ENCODE peak calls at places on chromosome 1, in six cellular contexts. One of them, this sample, is unnamed.

GRCh38 chr1:14820320-14821085 is 222.0 kb downstream of the KAZN start:
- DNase-seq in sciatic nerve: no peak
- DNase-seq in activated CD8-positive, alpha-beta memory T cell treated with anti-CD3 and anti-CD28 coated beads for 1 hour: no peak
- DNase-seq in SW 1271: no peak
- DNase-seq in fibroblast of the conjunctiva: no peak
- DNase-seq in NK-92 treated with Interleukin-12 subunit alpha and Interleukin-12 subunit beta, amount 100 ng/mL, for 24 hours: no peak
- DNase-seq in this sample: no peak

GRCh38 chr1:4693891-4694290 is 39.5 kb downstream of the AJAP1 start:
- DNase-seq in sciatic nerve: no peak
- DNase-seq in NK-92 treated with Interleukin-12 subunit alpha and Interleukin-12 subunit beta, amount 100 ng/mL, for 24 hours: no peak
- DNase-seq in SW 1271: no peak
- DNase-seq in activated CD8-positive, alpha-beta memory T cell treated with anti-CD3 and anti-CD28 coated beads for 1 hour: no peak
- DNase-seq in fibroblast of the conjunctiva: no peak
- DNase-seq in this sample: no peak

GRCh38 chr1:77415585-77415984 is 133.8 kb downstream of the AK5 start:
- DNase-seq in sciatic nerve: no peak
- DNase-seq in NK-92 treated with Interleukin-12 subunit alpha and Interleukin-12 subunit beta, amount 100 ng/mL, for 24 hours: no peak
- DNase-seq in SW 1271: no peak
- DNase-seq in fibroblast of the conjunctiva: no peak
- DNase-seq in activated CD8-positive, alpha-beta memory T cell treated with anti-CD3 and anti-CD28 coated beads for 1 hour: no peak
- DNase-seq in this sample: no peak

GRCh38 chr1:115258302-115258866 is 79.7 kb downstream of the NGF start:
- DNase-seq in activated CD8-positive, alpha-beta memory T cell treated with anti-CD3 and anti-CD28 coated beads for 1 hour: no peak
- DNase-seq in SW 1271: no peak
- DNase-seq in fibroblast of the conjunctiva: peak
- DNase-seq in sciatic nerve: no peak
- DNase-seq in NK-92 treated with Interleukin-12 subunit alpha and Interleukin-12 subunit beta, amount 100 ng/mL, for 24 hours: peak
- DNase-seq in this sample: no peak

GRCh38 chr1:244548558-244549115 is 87.6 kb downstream of the CATSPERE start:
- DNase-seq in NK-92 treated with Interleukin-12 subunit alpha and Interleukin-12 subunit beta, amount 100 ng/mL, for 24 hours: no peak
- DNase-seq in SW 1271: no peak
- DNase-seq in activated CD8-positive, alpha-beta memory T cell treated with anti-CD3 and anti-CD28 coated beads for 1 hour: no peak
- DNase-seq in fibroblast of the conjunctiva: no peak
- DNase-seq in sciatic nerve: no peak
- DNase-seq in this sample: no peak

GRCh38 chr1:111484391-111484790 is 10.6 kb downstream of the C1orf162 start:
- DNase-seq in SW 1271: no peak
- DNase-seq in activated CD8-positive, alpha-beta memory T cell treated with anti-CD3 and anti-CD28 coated beads for 1 hour: no peak
- DNase-seq in sciatic nerve: no peak
- DNase-seq in NK-92 treated with Interleukin-12 subunit alpha and Interleukin-12 subunit beta, amount 100 ng/mL, for 24 hours: no peak
- DNase-seq in fibroblast of the conjunctiva: no peak
- DNase-seq in this sample: no peak

GRCh38 chr1:222909586-222909985 is 94.7 kb downstream of the DISP1 start:
- DNase-seq in fibroblast of the conjunctiva: no peak
- DNase-seq in NK-92 treated with Interleukin-12 subunit alpha and Interleukin-12 subunit beta, amount 100 ng/mL, for 24 hours: no peak
- DNase-seq in sciatic nerve: no peak
- DNase-seq in SW 1271: no peak
- DNase-seq in activated CD8-positive, alpha-beta memory T cell treated with anti-CD3 and anti-CD28 coated beads for 1 hour: no peak
- DNase-seq in this sample: no peak

GRCh38 chr1:62687421-62687902 is 724 bp downstream of the DOCK7 start:
- DNase-seq in NK-92 treated with Interleukin-12 subunit alpha and Interleukin-12 subunit beta, amount 100 ng/mL, for 24 hours: no peak
- DNase-seq in activated CD8-positive, alpha-beta memory T cell treated with anti-CD3 and anti-CD28 coated beads for 1 hour: no peak
- DNase-seq in fibroblast of the conjunctiva: peak
- DNase-seq in SW 1271: no peak
- DNase-seq in sciatic nerve: peak
- DNase-seq in this sample: no peak

GRCh38 chr1:185880330-185880729 is 146.1 kb downstream of the HMCN1 start:
- DNase-seq in sciatic nerve: no peak
- DNase-seq in NK-92 treated with Interleukin-12 subunit alpha and Interleukin-12 subunit beta, amount 100 ng/mL, for 24 hours: no peak
- DNase-seq in fibroblast of the conjunctiva: no peak
- DNase-seq in SW 1271: no peak
- DNase-seq in activated CD8-positive, alpha-beta memory T cell treated with anti-CD3 and anti-CD28 coated beads for 1 hour: no peak
- DNase-seq in this sample: no peak

GRCh38 chr1:172005856-172006255 is 164.6 kb downstream of the DNM3 start:
- DNase-seq in fibroblast of the conjunctiva: no peak
- DNase-seq in SW 1271: no peak
- DNase-seq in NK-92 treated with Interleukin-12 subunit alpha and Interleukin-12 subunit beta, amount 100 ng/mL, for 24 hours: no peak
- DNase-seq in sciatic nerve: no peak
- DNase-seq in activated CD8-positive, alpha-beta memory T cell treated with anti-CD3 and anti-CD28 coated beads for 1 hour: no peak
- DNase-seq in this sample: no peak

This sample was measured in RWPE2.